ENCODE peak calls at places on chromosomes 6 and 20, in four cellular contexts. One of them, this sample, is unnamed.
A peak's percentile ranks its signal among the peaks of the same experiment; 100 is the strongest.

GRCh38 chr6:34273242-34273805 is 24.5 kb upstream of the SMIM29 start:
- DNase-seq in naive thymus-derived CD4-positive, alpha-beta T cell: no peak
- DNase-seq in heart right ventricle: peak; percentile 55
- DNase-seq in WERI-Rb-1: no peak
- DNase-seq in this sample: peak; percentile 4

GRCh38 chr6:56757585-56757984 is 114.9 kb upstream of the DST start:
- DNase-seq in WERI-Rb-1: peak; percentile 81
- DNase-seq in naive thymus-derived CD4-positive, alpha-beta T cell: no peak
- DNase-seq in heart right ventricle: no peak
- DNase-seq in this sample: peak; percentile 26

GRCh38 chr6:152727507-152727906 is 23.1 kb upstream of the VIP start:
- DNase-seq in heart right ventricle: no peak
- DNase-seq in WERI-Rb-1: no peak
- DNase-seq in naive thymus-derived CD4-positive, alpha-beta T cell: no peak
- DNase-seq in this sample: no peak

GRCh38 chr6:88641178-88641903 is 322.1 kb downstream of the RNGTT start:
- DNase-seq in WERI-Rb-1: no peak
- DNase-seq in naive thymus-derived CD4-positive, alpha-beta T cell: no peak
- DNase-seq in heart right ventricle: no peak
- DNase-seq in this sample: no peak

GRCh38 chr6:136927313-136927712 is 5.2 kb downstream of the SLC35D3 start:
- DNase-seq in naive thymus-derived CD4-positive, alpha-beta T cell: no peak
- DNase-seq in WERI-Rb-1: peak; percentile 49
- DNase-seq in heart right ventricle: no peak
- DNase-seq in this sample: no peak

GRCh38 chr20:5146302-5146653 is 19.5 kb downstream of the CDS2 start:
- DNase-seq in heart right ventricle: no peak
- DNase-seq in naive thymus-derived CD4-positive, alpha-beta T cell: no peak
- DNase-seq in WERI-Rb-1: no peak
- DNase-seq in this sample: no peak

GRCh38 chr20:33470457-33470856 is 19.4 kb upstream of the CBFA2T2 start:
- DNase-seq in heart right ventricle: no peak
- DNase-seq in naive thymus-derived CD4-positive, alpha-beta T cell: no peak
- DNase-seq in WERI-Rb-1: no peak
- DNase-seq in this sample: no peak

GRCh38 chr6:34059914-34060313 is 86.0 kb downstream of the GRM4 start:
- DNase-seq in WERI-Rb-1: peak; percentile 53
- DNase-seq in heart right ventricle: no peak
- DNase-seq in naive thymus-derived CD4-positive, alpha-beta T cell: no peak
- DNase-seq in this sample: no peak

GRCh38 chr6:100300221-100300736 is 164.4 kb downstream of the SIM1 start:
- DNase-seq in heart right ventricle: no peak
- DNase-seq in WERI-Rb-1: no peak
- DNase-seq in naive thymus-derived CD4-positive, alpha-beta T cell: no peak
- DNase-seq in this sample: peak; percentile 62

GRCh38 chr6:143414769-143415168 is 35.7 kb downstream of the ADAT2 start:
- DNase-seq in naive thymus-derived CD4-positive, alpha-beta T cell: no peak
- DNase-seq in heart right ventricle: no peak
- DNase-seq in WERI-Rb-1: no peak
- DNase-seq in this sample: no peak

GRCh38 chr6:2477723-2478122 is 232.3 kb upstream of the GMDS start:
- DNase-seq in heart right ventricle: no peak
- DNase-seq in naive thymus-derived CD4-positive, alpha-beta T cell: no peak
- DNase-seq in WERI-Rb-1: no peak
- DNase-seq in this sample: no peak

GRCh38 chr6:24357336-24358218 is at the start of gene DCDC2:
- DNase-seq in naive thymus-derived CD4-positive, alpha-beta T cell: peak; percentile 29
- DNase-seq in heart right ventricle: no peak
- DNase-seq in WERI-Rb-1: no peak
- DNase-seq in this sample: peak; percentile 1

GRCh38 chr6:133899556-133899955 is 10.6 kb downstream of the TCF21 start:
- DNase-seq in WERI-Rb-1: no peak
- DNase-seq in naive thymus-derived CD4-positive, alpha-beta T cell: no peak
- DNase-seq in heart right ventricle: no peak
- DNase-seq in this sample: peak; percentile 91

GRCh38 chr20:49282584-49283171 is 4.8 kb upstream of the ZNFX1 start:
- DNase-seq in heart right ventricle: no peak
- DNase-seq in naive thymus-derived CD4-positive, alpha-beta T cell: no peak
- DNase-seq in WERI-Rb-1: no peak
- DNase-seq in this sample: no peak

GRCh38 chr20:7903429-7903828 is 36.8 kb downstream of the HAO1 start:
- DNase-seq in naive thymus-derived CD4-positive, alpha-beta T cell: no peak
- DNase-seq in WERI-Rb-1: no peak
- DNase-seq in heart right ventricle: no peak
- DNase-seq in this sample: no peak

GRCh38 chr6:28586273-28586672 is 60.6 kb downstream of the GPX5 start:
- DNase-seq in WERI-Rb-1: no peak
- DNase-seq in heart right ventricle: no peak
- DNase-seq in naive thymus-derived CD4-positive, alpha-beta T cell: no peak
- DNase-seq in this sample: no peak
- H3K4me3 ChIP-seq in WERI-Rb-1: peak overlapping the region; percentile 86
- H3K4me3 ChIP-seq in heart right ventricle: peak overlapping the region; percentile 59
- H3K4me3 ChIP-seq in naive thymus-derived CD4-positive, alpha-beta T cell: peak overlapping the region; percentile 54
- H3K4me3 ChIP-seq in this sample: peak overlapping the region; percentile 60

GRCh38 chr20:29079769-29080690 is 2177.4 kb upstream of the DEFB115 start:
- DNase-seq in naive thymus-derived CD4-positive, alpha-beta T cell: no peak
- DNase-seq in heart right ventricle: peak; percentile 13
- DNase-seq in WERI-Rb-1: peak; percentile 56
- DNase-seq in this sample: peak; percentile 90
- H3K9me3 ChIP-seq in naive thymus-derived CD4-positive, alpha-beta T cell: no peaks in the 10 kb centered on the region
- H3K9me3 ChIP-seq in heart right ventricle: no peaks in the 10 kb centered on the region
- H3K9me3 ChIP-seq in WERI-Rb-1: no peaks in the 10 kb centered on the region
- H3K9me3 ChIP-seq in this sample: no peaks in the 10 kb centered on the region

GRCh38 chr20:63284083-63284440 is 8.9 kb upstream of the COL20A1 start:
- DNase-seq in naive thymus-derived CD4-positive, alpha-beta T cell: no peak
- DNase-seq in WERI-Rb-1: no peak
- DNase-seq in heart right ventricle: peak; percentile 12
- DNase-seq in this sample: no peak
- H3K36me3 ChIP-seq in naive thymus-derived CD4-positive, alpha-beta T cell: peaks cover 2% of the 10 kb centered on the region
- H3K36me3 ChIP-seq in WERI-Rb-1: peaks cover 46% of the 10 kb centered on the region
- H3K36me3 ChIP-seq in heart right ventricle: no peaks in the 10 kb centered on the region
- H3K36me3 ChIP-seq in this sample: peaks cover 45% of the 10 kb centered on the region

GRCh38 chr20:57589123-57589727 is 28.3 kb downstream of the PCK1 start:
- DNase-seq in WERI-Rb-1: no peak
- DNase-seq in naive thymus-derived CD4-positive, alpha-beta T cell: no peak
- DNase-seq in heart right ventricle: no peak
- DNase-seq in this sample: no peak
- H3K4me3 ChIP-seq in WERI-Rb-1: no peak overlapping the region
- H3K4me3 ChIP-seq in naive thymus-derived CD4-positive, alpha-beta T cell: no peak overlapping the region
- H3K4me3 ChIP-seq in heart right ventricle: no peak overlapping the region
- H3K4me3 ChIP-seq in this sample: no peak overlapping the region

GRCh38 chr20:39784693-39785092 is 822.5 kb downstream of the DHX35 start:
- DNase-seq in naive thymus-derived CD4-positive, alpha-beta T cell: no peak
- DNase-seq in WERI-Rb-1: no peak
- DNase-seq in heart right ventricle: no peak
- DNase-seq in this sample: no peak

GRCh38 chr20:39785252-39785917 is 823.2 kb downstream of the DHX35 start:
- DNase-seq in WERI-Rb-1: no peak
- DNase-seq in heart right ventricle: no peak
- DNase-seq in naive thymus-derived CD4-positive, alpha-beta T cell: no peak
- DNase-seq in this sample: no peak

DNA sequence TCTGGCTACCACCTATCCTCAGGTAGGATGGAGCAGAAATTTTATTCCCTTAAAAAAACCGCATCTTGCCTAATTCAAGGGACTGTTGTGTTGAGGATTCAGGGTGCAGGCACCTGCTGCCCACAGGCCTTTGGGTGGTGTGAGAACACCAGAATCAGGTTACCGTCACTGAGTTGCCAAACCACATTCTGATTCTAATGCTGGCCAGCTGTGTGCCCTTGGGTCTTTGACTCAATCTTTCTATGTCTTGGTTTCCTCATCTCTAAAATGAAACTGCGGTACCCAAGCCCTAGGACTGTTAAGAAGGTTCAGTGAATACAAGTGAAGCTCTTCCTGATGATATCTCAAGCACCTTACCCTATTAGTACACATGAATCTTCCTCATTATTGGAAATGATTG is 827.3 kb downstream of the DHX35 start:
- DNase-seq in WERI-Rb-1: no peak
- DNase-seq in naive thymus-derived CD4-positive, alpha-beta T cell: no peak
- DNase-seq in heart right ventricle: no peak
- DNase-seq in this sample: no peak
- H3K9me3 ChIP-seq in WERI-Rb-1: no peaks in the 10 kb centered on the region
- H3K9me3 ChIP-seq in naive thymus-derived CD4-positive, alpha-beta T cell: no peaks in the 10 kb centered on the region
- H3K9me3 ChIP-seq in heart right ventricle: no peaks in the 10 kb centered on the region
- H3K9me3 ChIP-seq in this sample: no peaks in the 10 kb centered on the region